ENCODE peak calls at places on chromosome 6, in seven cellular contexts. F is fibroblast of lung, Y is Calu3, W is psoas muscle, T is heart left ventricle, U is astrocyte of the cerebellum, D is endothelial cell. N is an unnamed sample.

GRCh38 chr6:111534366-111534765 is 51.3 kb upstream of the REV3L start:
- DNase-seq in Y (peak), W (peak), T (peak), U (peak), F (peak), D (no peak), N (no peak)

GRCh38 chr6:135105710-135106109 is 51.1 kb upstream of the HBS1L start:
- DNase-seq in W (no peak), Y (no peak), U (no peak), D (no peak), T (no peak), F (no peak), N (no peak)

GRCh38 chr6:20534906-20535305 is 649 bp downstream of the CDKAL1 start:
- DNase-seq in T (no peak), D (no peak), W (no peak), F (no peak), U (no peak), Y (no peak), N (no peak)

GRCh38 chr6:69704916-69705315 is 91.9 kb downstream of the LMBRD1 start:
- DNase-seq in T (no peak), F (peak), D (no peak), W (no peak), Y (no peak), U (no peak), N (no peak)

GRCh38 chr6:117483004-117483644 is 650 bp downstream of the DCBLD1 start:
- DNase-seq in Y (peak), D (peak), F (no peak), T (peak), U (no peak), W (peak), N (peak)

GRCh38 chr6:107847844-107848802 is 24.0 kb upstream of the SCML4 start:
- DNase-seq in U (peak), Y (peak), D (peak), W (peak), T (peak), F (peak), N (peak)

GRCh38 chr6:142300302-142300701 is 1.5 kb upstream of the ADGRG6 start:
- DNase-seq in D (no peak), F (peak), W (no peak), Y (no peak), U (no peak), T (no peak), N (no peak)

GRCh38 chr6:87436435-87436834 is 28.7 kb downstream of the CFAP206 start:
- DNase-seq in W (no peak), D (peak), U (peak), T (peak), F (peak), Y (peak), N (peak)

GRCh38 chr6:82611751-82612150 is 248.1 kb downstream of the TPBG start:
- DNase-seq in Y (no peak), D (no peak), T (no peak), F (no peak), U (no peak), W (no peak), N (no peak)

GRCh38 chr6:144585217-144585814 is 300.2 kb downstream of the UTRN start:
- DNase-seq in T (no peak), U (peak), W (no peak), F (peak), D (peak), Y (peak), N (peak)

GRCh38 chr6:14784596-14785360 is 461.1 kb upstream of the JARID2 start:
- DNase-seq in T (no peak), F (no peak), D (no peak), U (no peak), W (no peak), Y (no peak), N (no peak)

GRCh38 chr6:110356778-110357177 is 1.4 kb downstream of the METTL24 start:
- DNase-seq in F (no peak), T (no peak), U (no peak), Y (no peak), D (no peak), W (no peak), N (no peak)

GRCh38 chr6:55664581-55665223 is 85.7 kb upstream of the HMGCLL1 start:
- DNase-seq in Y (no peak), W (no peak), D (no peak), T (no peak), U (no peak), F (no peak), N (no peak)

GRCh38 chr6:111866857-111867256 is 6.4 kb downstream of the FYN start:
- DNase-seq in D (no peak), F (no peak), Y (no peak), T (no peak), W (no peak), U (no peak), N (no peak)

GRCh38 chr6:112983741-112984221 is 636.7 kb downstream of the RFPL4B start:
- DNase-seq in F (no peak), T (no peak), D (no peak), Y (no peak), U (no peak), W (no peak), N (peak)

GRCh38 chr6:52162940-52163908 is 23.0 kb upstream of the IL17A start:
- DNase-seq in D (no peak), F (no peak), T (no peak), W (no peak), U (no peak), Y (no peak), N (peak)

GRCh38 chr6:163132050-163132750 is 282.3 kb upstream of the QKI start:
- DNase-seq in Y (no peak), F (peak), T (no peak), D (no peak), W (no peak), U (peak), N (no peak)

DNA sequence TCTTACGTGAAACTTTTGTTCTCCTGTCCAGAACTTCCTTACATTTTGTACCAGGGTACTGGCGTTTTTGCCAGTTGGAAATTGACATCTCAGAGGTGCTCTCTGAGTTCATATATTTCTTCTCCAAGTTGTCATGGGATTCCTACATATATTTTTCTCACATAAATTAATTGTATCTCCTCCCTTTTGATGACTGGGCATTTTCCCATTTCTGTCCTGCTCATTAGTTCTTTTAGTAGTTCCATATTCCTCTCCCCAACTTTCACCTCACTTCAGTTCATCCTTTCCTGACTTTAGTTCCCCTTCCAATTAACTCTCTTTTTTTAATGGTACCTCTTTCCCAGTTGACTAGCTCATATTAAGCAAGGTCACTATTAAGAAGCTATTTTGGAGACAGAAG is 10.8 kb downstream of the ZKSCAN8 start:
- DNase-seq in U (no peak), F (no peak), D (no peak), Y (no peak), W (no peak), T (no peak), N (no peak)
- TF ChIP-seq CTCF in U (no peak), F (no peak), D (no peak), Y (no peak), W (no peak), T (no peak), N (no peak)

GRCh38 chr6:10250655-10251220 is 164.1 kb downstream of the TFAP2A start:
- DNase-seq in U (no peak), Y (no peak), T (no peak), F (no peak), W (no peak), D (no peak), N (no peak)

GRCh38 chr6:10258341-10258740 is 156.5 kb downstream of the TFAP2A start:
- DNase-seq in U (no peak), F (no peak), W (no peak), Y (no peak), D (no peak), T (no peak), N (no peak)

GRCh38 chr6:10259676-10260075 is 155.2 kb downstream of the TFAP2A start:
- DNase-seq in U (no peak), Y (no peak), W (no peak), D (no peak), T (no peak), F (peak), N (peak)

GRCh38 chr6:10256113-10256690 is 158.7 kb downstream of the TFAP2A start:
- DNase-seq in Y (peak), U (no peak), D (no peak), F (no peak), W (no peak), T (no peak), N (no peak)
- TF ChIP-seq CTCF in Y (no peak), U (peak), D (peak), F (peak), W (peak), T (no peak), N (peak)

DNA sequence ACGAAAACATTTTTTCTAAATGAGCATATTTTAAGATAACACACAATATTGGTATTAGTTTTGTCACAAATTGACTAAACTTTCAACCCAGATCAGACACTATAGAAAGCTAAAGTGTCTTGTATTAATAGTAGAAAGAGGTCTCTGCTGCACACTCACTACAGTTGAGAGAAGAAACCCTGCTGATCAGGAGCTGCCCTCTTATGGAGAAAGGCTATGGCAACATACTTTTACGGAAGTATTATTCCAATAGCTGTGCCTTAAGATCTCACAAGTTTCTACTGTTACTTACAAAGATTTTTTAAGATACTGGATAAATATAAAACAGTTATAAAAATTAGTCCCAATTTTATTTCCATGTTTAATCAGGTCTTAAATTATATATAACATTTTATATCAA is 155.7 kb downstream of the RIMS1 start:
- DNase-seq in D (no peak), T (no peak), U (no peak), Y (no peak), F (no peak), W (no peak), N (peak)
- TF ChIP-seq CTCF in D (no peak), T (peak), U (peak), Y (no peak), F (peak), W (no peak), N (peak)

DNA sequence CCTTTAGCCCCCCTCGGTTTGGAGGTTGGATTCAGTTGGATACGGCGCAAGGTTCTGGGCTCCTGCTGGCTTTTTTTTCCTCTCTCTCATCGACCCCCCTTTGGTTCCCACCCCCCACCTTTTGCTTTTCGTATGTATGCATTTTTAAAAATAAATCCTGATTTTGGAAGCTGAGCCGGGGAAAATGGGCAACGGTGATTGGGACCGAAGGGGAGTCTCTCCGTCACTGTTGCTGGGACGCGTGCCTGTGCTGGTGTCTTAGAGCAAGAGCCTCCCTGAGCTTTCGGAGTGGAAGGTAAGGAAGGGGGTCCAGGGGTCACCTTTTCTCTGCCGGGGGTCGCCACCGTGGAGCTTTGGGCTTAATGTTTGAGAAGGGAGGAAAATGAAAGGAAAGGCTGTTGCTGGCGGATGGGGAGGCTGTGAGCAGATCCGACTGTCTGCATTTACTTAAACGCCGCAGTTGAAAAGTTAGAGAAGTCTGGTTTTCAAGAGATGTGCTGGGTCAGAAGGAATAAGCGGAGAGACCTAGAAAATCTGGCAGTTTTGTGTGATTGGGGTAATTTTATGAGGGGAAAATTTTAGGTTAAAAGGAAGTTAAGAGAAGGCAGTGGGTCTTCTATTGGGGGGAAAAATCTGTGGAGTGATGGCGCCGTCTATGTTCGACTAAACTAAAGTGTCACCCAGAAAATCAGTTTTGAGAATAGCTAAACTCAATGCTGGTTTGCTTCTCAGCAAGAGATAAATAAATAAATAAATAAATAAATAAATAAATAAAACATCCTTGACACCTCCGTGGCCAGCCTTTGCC is 828 bp downstream of the ADGRB3 start:
- DNase-seq in U (no peak), D (peak), F (no peak), Y (no peak), W (no peak), T (peak), N (no peak)
- TF ChIP-seq CTCF in U (no peak), D (no peak), F (no peak), Y (no peak), W (no peak), T (no peak), N (no peak)

GRCh38 chr6:125192610-125192930 is 39.0 kb downstream of the TPD52L1 start:
- DNase-seq in T (no peak), F (no peak), W (no peak), D (no peak), Y (no peak), U (no peak), N (no peak)
- TF ChIP-seq CTCF in T (no peak), F (no peak), W (no peak), D (peak), Y (peak), U (no peak), N (peak)

GRCh38 chr6:8060346-8060745 is 3.8 kb downstream of the BLOC1S5 start:
- DNase-seq in T (no peak), U (no peak), F (no peak), Y (no peak), W (no peak), D (no peak), N (no peak)

GRCh38 chr6:8061736-8062135 is 2.5 kb downstream of the BLOC1S5 start:
- DNase-seq in F (no peak), D (no peak), T (no peak), U (no peak), W (no peak), Y (no peak), N (no peak)

GRCh38 chr6:8057263-8057662 is 6.9 kb downstream of the BLOC1S5 start:
- DNase-seq in F (no peak), U (no peak), Y (no peak), W (no peak), T (no peak), D (no peak), N (no peak)

GRCh38 chr6:8057793-8058192 is 6.4 kb downstream of the BLOC1S5 start:
- DNase-seq in W (no peak), T (no peak), D (no peak), F (no peak), Y (no peak), U (no peak), N (no peak)

GRCh38 chr6:8059129-8059528 is 5.1 kb downstream of the BLOC1S5 start:
- DNase-seq in U (no peak), T (no peak), F (peak), W (no peak), Y (no peak), D (no peak), N (peak)
- TF ChIP-seq CTCF in U (no peak), T (peak), F (no peak), W (peak), Y (no peak), D (no peak), N (peak)

DNA sequence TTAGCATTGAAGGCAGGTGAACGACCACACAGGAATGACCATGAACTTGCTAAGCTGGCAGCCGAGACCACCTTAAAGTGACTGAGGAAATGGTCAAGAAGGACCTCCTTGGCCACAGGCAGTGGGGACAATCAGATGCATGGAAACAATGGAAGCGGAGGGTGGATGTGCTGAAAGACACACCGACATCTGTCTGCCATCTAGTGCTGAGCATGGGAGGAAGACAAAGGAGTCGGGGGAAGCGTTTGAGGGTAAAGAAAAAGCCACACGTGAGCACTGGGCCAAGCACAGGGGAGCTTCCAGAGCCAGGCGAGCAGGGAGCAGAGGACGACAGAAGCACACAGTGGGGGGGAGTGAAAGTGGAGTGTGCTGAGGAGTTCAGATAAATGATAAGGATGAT is 367.8 kb downstream of the ZFAND3 start:
- DNase-seq in D (no peak), T (no peak), W (no peak), F (no peak), Y (no peak), U (no peak), N (no peak)
- TF ChIP-seq CTCF in D (no peak), T (no peak), W (no peak), F (no peak), Y (no peak), U (no peak), N (no peak)

GRCh38 chr6:154516276-154516675 is 5.8 kb upstream of the CNKSR3 start:
- DNase-seq in W (no peak), Y (no peak), T (no peak), F (no peak), U (no peak), D (no peak), N (no peak)
- TF ChIP-seq CTCF in W (no peak), Y (no peak), T (no peak), F (no peak), U (no peak), D (no peak), N (no peak)

DNA sequence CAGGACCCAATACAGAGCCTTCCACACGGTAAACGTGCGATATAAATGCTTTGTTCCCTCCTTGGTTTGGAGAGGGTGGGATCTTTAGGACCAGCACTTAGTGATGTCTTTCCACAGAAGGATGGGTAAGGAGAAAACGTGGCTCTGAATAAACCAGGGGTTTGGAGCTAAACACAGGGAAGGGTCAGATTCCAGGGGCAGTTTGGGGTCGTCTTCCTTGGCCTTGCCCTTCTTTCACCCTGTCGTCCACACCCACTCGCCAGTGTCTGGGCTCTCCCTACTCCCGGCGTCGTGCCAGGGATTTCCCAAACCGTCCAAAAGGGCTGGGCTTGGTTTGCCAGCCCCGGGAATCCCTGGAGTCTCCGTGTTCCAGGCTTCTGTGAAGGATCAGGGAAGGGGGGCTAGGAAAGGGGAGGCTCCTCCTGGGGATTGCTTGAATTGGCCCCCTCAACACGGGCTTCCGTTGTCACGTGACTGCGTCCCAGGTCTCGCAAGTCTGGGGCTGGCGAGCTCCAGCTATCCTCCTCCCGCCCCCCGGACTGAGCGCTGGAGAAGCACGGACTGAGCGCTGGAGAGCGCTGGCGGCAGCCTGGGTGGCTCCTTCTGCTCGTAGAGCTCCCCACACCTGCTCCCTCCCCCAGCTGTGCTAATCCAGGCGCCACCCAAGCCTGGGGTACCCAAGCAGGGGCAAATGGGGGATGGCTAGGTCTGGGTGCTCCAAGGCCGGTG is 9.5 kb upstream of the ARMC12 start:
- DNase-seq in U (no peak), T (peak), F (peak), Y (peak), W (peak), D (peak), N (peak)
- TF ChIP-seq CTCF in U (no peak), T (no peak), F (no peak), Y (no peak), W (no peak), D (no peak), N (no peak)

N was measured in HFFc6.